ENCODE peak calls at places on chromosomes 12 and 14, in five cellular contexts. M is C1 segment of cervical spinal cord; G is NB4; O is stimulated activated CD8-positive, alpha-beta memory T cell treated with anti-CD3 and anti-CD28 coated beads, Interleukin-7, amount 100 ng/mL, for 1 hour; X is WERI-Rb-1. E is an unnamed sample.

GRCh38 chr12:65015850-65016249 is 105.3 kb downstream of the WIF1 start:
- DNase-seq in M (no peak), G (no peak), O (no peak), X (no peak), E (no peak)

GRCh38 chr14:61281186-61281676 is at the start of gene TMEM30B:
- DNase-seq in M (no peak), G (no peak), O (no peak), X (no peak), E (no peak)

GRCh38 chr12:100450726-100451125 is 22.9 kb upstream of the NR1H4 start:
- DNase-seq in M (no peak), G (no peak), O (no peak), X (no peak), E (no peak)

GRCh38 chr12:51705450-51705849 is 114.4 kb downstream of the SCN8A start:
- DNase-seq in M (no peak), G (no peak), O (no peak), X (no peak), E (no peak)

GRCh38 chr12:97276198-97276580 is 186.4 kb upstream of the RMST start:
- DNase-seq in M (no peak), G (no peak), O (no peak), X (no peak), E (peak; percentile 23)

GRCh38 chr12:129009833-129010232 is 156.6 kb downstream of the GLT1D1 start:
- DNase-seq in M (no peak), G (no peak), O (no peak), X (no peak), E (no peak)

GRCh38 chr14:19823178-19823577 is 19.6 kb downstream of the OR4N2 start:
- DNase-seq in M (no peak), G (no peak), O (no peak), X (no peak), E (no peak)

GRCh38 chr14:105484069-105484996 is 2.4 kb upstream of the CRIP1 start:
- DNase-seq in M (no peak), G (no peak), O (no peak), X (no peak), E (no peak)

GRCh38 chr14:100864960-100865681 is 38.4 kb downstream of the RTL1 start:
- DNase-seq in M (no peak), G (no peak), O (no peak), X (no peak), E (no peak)

GRCh38 chr14:99716850-99717681 is 33.0 kb downstream of the CYP46A1 start:
- DNase-seq in M (no peak), G (no peak), O (no peak), X (no peak), E (no peak)

GRCh38 chr12:24414421-24414820 is 465.0 kb upstream of the SOX5 start:
- DNase-seq in M (no peak), G (no peak), O (no peak), X (no peak), E (no peak)

GRCh38 chr14:70660967-70661871 is 19.5 kb downstream of the TTC9 start:
- DNase-seq in M (no peak), G (no peak), O (no peak), X (no peak), E (no peak)

GRCh38 chr14:68392393-68393085 is 400.3 kb downstream of the ZFP36L1 start:
- DNase-seq in M (no peak), G (peak; percentile 34), O (no peak), X (no peak), E (no peak)

GRCh38 chr12:64660237-64661018 is 50.1 kb downstream of the RASSF3 start:
- DNase-seq in M (no peak), G (no peak), O (no peak), X (no peak), E (no peak)

GRCh38 chr12:50862316-50862715 is 19.6 kb downstream of the TMPRSS12 start:
- DNase-seq in M (no peak), G (no peak), O (no peak), X (no peak), E (no peak)

GRCh38 chr12:62799126-62799736 is 135.7 kb downstream of the PPM1H start:
- DNase-seq in M (no peak), G (peak; percentile 81), O (no peak), X (peak; percentile 73), E (peak; percentile 85)

GRCh38 chr14:72664651-72665050 is 229.2 kb downstream of the DPF3 start:
- DNase-seq in M (no peak), G (no peak), O (no peak), X (no peak), E (no peak)

GRCh38 chr14:92747701-92748258 is 647 bp downstream of the LGMN start:
- DNase-seq in M (no peak), G (no peak), O (no peak), X (no peak), E (no peak)

GRCh38 chr14:101808020-101808641 is 46.6 kb downstream of the PPP2R5C start:
- DNase-seq in M (no peak), G (peak; percentile 23), O (no peak), X (peak; percentile 69), E (peak; percentile 37)

GRCh38 chr12:124500232-124501079 is 67.0 kb downstream of the NCOR2 start:
- DNase-seq in M (no peak), G (no peak), O (no peak), X (no peak), E (no peak)

GRCh38 chr12:128259556-128260070 is 7.4 kb upstream of the TMEM132C start:
- DNase-seq in M (no peak), G (peak; percentile 53), O (no peak), X (peak; percentile 57), E (peak; percentile 64)

GRCh38 chr14:89965839-89966238 is 10.1 kb downstream of the TDP1 start:
- DNase-seq in M (no peak), G (no peak), O (no peak), X (no peak), E (no peak)

GRCh38 chr12:569803-570236 is 93.4 kb downstream of the NINJ2 start:
- DNase-seq in M (no peak), G (peak; percentile 77), O (peak; percentile 73), X (peak; percentile 84), E (peak; percentile 94)